ENCODE peak calls at places on chromosomes 16 and 17, in eight cellular contexts. B is mammary epithelial cell, R is fibroblast of lung, V is HCT116, I is IMR-90, Y is K562, C is endodermal cell, N is keratinocyte. L is an unnamed sample.

GRCh38 chr16:3576211-3576610 is 992 bp downstream of the NLRC3 start:
- DNase-seq in R (no peak), Y (no peak), B (no peak), V (no peak), N (no peak), C (no peak), I (no peak), L (peak; percentile 66)

GRCh38 chr16:87463722-87464690 is 28.8 kb downstream of the ZCCHC14 start:
- DNase-seq in I (peak; percentile 89), Y (no peak), B (no peak), R (no peak), C (no peak), N (no peak), V (no peak), L (no peak)

GRCh38 chr17:65463242-65463641 is 98.2 kb downstream of the AXIN2 start:
- DNase-seq in B (peak; percentile 67), I (peak; percentile 7), Y (no peak), R (peak; percentile 94), C (no peak), V (no peak), N (no peak), L (peak; percentile 78)

GRCh38 chr17:32878211-32878610 is 1.3 kb upstream of the MYO1D start:
- DNase-seq in Y (no peak), R (peak; percentile 39), I (peak; percentile 32), B (peak; percentile 37), C (no peak), V (no peak), N (no peak), L (no peak)

GRCh38 chr17:14622622-14623101 is 321.8 kb downstream of the HS3ST3B1 start:
- DNase-seq in Y (no peak), C (no peak), V (no peak), B (peak; percentile 69), I (no peak), N (peak; percentile 15), R (no peak), L (no peak)

GRCh38 chr17:58666858-58667267 is 25.0 kb downstream of the TEX14 start:
- DNase-seq in C (no peak), B (no peak), Y (peak; percentile 76), I (peak; percentile 79), V (peak; percentile 81), N (no peak), R (peak; percentile 87), L (peak; percentile 84)

GRCh38 chr16:82175627-82176026 is 5.6 kb upstream of the MPHOSPH6 start:
- DNase-seq in N (no peak), B (no peak), C (no peak), R (no peak), I (no peak), Y (no peak), V (no peak), L (no peak)

GRCh38 chr17:37824534-37825485 is 80.0 kb upstream of the HNF1B start:
- DNase-seq in R (peak; percentile 62), I (peak; percentile 90), B (peak; percentile 92), V (no peak), C (peak; percentile 94), Y (no peak), N (peak; percentile 89), L (peak; percentile 75)

GRCh38 chr17:81406117-81406953 is 11.1 kb downstream of the BAHCC1 start:
- DNase-seq in R (no peak), V (no peak), N (no peak), B (no peak), C (no peak), I (no peak), Y (no peak), L (no peak)

GRCh38 chr17:81409190-81409935 is 14.1 kb downstream of the BAHCC1 start:
- DNase-seq in V (no peak), I (no peak), Y (peak; percentile 71), R (no peak), N (no peak), C (peak; percentile 86), B (no peak), L (no peak)

GRCh38 chr17:81405382-81406005 is 10.2 kb downstream of the BAHCC1 start:
- DNase-seq in R (peak; percentile 79), B (no peak), Y (no peak), C (no peak), V (no peak), N (no peak), I (no peak), L (peak; percentile 93)

GRCh38 chr17:81410852-81411251 is 15.6 kb downstream of the BAHCC1 start:
- DNase-seq in C (no peak), R (no peak), Y (no peak), B (no peak), I (no peak), N (no peak), V (no peak), L (no peak)

DNA sequence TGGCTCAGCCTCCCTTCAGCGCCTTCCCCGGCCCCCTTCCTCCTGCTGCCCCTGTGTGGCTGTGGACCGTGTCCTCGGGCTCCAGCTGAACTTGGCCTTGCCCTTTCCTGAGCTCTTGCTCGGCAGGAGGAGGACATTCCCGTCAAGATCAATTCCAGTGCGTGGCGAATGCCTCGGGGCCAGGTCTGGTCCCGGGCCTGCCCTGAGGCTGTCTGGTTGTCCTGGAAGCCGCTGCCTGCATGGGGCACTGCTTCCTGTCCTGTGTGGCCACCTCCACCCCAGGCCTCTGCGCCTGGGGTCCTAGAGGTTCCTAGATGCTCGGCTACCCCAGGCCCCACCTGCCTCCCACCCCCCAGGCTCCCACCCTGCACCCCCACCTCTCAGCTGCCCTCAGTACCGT is 12.8 kb downstream of the BAHCC1 start:
- DNase-seq in C (no peak), I (no peak), Y (no peak), N (no peak), V (no peak), B (no peak), R (no peak), L (no peak)
- H3K4me1 ChIP-seq in C (no peaks in the 10 kb centered on the region), I (peaks cover 26% of the 10 kb centered on the region), Y (peaks cover 25% of the 10 kb centered on the region), N (peaks cover 29% of the 10 kb centered on the region), V (peaks cover 9% of the 10 kb centered on the region), B (peaks cover 9% of the 10 kb centered on the region), R (peaks cover 23% of the 10 kb centered on the region), L (peaks cover 19% of the 10 kb centered on the region)

GRCh38 chr17:41844971-41845370 is 7.3 kb downstream of the KLHL10 start:
- DNase-seq in I (peak; percentile 35), V (no peak), R (no peak), Y (no peak), B (no peak), N (no peak), C (no peak), L (no peak)

GRCh38 chr17:41848788-41849187 is 11.2 kb downstream of the KLHL10 start:
- DNase-seq in R (peak; percentile 46), C (no peak), V (no peak), Y (no peak), B (no peak), I (peak; percentile 66), N (no peak), L (no peak)

DNA sequence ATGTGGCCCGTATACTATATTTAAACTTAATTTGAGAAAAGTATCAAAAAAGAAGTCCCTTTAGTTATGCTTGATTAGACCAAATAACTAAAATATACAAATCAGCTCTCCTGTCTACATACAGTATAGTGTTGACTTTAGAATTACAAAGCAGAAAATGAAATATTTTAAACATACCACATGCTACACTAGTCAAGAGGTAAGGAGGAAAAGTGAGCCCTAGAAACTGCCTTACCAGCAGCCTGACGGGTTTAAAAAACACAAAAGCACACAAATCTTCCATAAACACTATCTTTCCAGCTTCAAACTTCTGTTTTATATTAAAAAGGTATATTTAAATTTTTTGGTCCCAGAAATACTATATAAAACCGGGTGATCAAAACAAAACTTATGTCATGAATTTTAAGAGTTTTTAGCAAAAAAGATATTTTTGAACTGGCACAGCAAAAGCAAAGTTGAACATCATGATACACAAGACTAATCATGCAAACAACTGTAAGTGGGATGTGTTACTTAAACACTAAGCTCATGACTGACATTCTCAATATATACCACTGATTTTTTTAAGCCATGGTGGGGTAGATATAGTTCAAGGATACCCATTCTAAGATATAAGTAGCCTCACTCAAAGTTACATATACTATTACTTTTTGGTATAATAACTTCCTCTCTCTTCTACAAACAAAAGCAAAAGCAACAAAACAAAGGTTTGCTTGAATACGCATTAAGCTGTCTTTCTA is 11.8 kb downstream of the KLHL10 start:
- DNase-seq in B (no peak), I (no peak), C (no peak), Y (no peak), N (no peak), V (no peak), R (no peak), L (no peak)
- H3K9ac ChIP-seq in B (no peak overlapping the region), I (no peak overlapping the region), C (no peak overlapping the region), Y (no peak overlapping the region), N (no peak overlapping the region), V (no peak overlapping the region), R (no peak overlapping the region), L (no peak overlapping the region)

GRCh38 chr17:80191720-80192265 is 22.0 kb downstream of the CARD14 start:
- DNase-seq in I (no peak), V (no peak), N (no peak), B (no peak), R (no peak), C (no peak), Y (no peak), L (no peak)

GRCh38 chr17:80191192-80191591 is 21.4 kb downstream of the CARD14 start:
- DNase-seq in N (no peak), B (no peak), R (no peak), I (no peak), Y (no peak), V (no peak), C (peak; percentile 82), L (no peak)

GRCh38 chr17:80189611-80190010 is 19.8 kb downstream of the CARD14 start:
- DNase-seq in Y (no peak), V (no peak), N (no peak), I (no peak), B (no peak), R (no peak), C (no peak), L (no peak)

GRCh38 chr17:80190716-80191115 is 20.9 kb downstream of the CARD14 start:
- DNase-seq in I (no peak), R (no peak), Y (no peak), C (no peak), N (no peak), B (no peak), V (no peak), L (no peak)

DNA sequence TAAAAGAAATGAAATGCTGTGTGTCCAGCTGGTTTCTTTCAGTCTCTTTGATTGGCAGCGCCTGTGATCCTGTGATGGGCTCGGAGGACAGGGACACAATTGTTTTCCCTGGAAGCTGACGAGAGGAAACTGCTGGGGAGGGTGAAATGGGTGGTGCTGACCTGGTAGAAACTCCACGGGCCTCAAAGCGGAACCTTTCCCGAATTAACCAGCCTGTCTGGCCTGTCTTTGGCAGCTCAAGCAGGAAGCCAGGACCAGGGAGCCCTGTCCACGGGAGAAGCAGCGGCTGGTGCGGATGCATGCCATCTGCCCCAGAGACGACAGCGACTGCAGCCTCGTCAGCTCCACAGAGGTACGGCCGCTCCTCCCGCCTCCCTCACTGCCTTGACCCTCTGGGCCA is 22.4 kb downstream of the CARD14 start:
- DNase-seq in V (no peak), Y (no peak), I (no peak), C (no peak), N (no peak), B (peak; percentile 20), R (no peak), L (no peak)
- H3K4me1 ChIP-seq in V (peaks cover 10% of the 10 kb centered on the region), Y (no peaks in the 10 kb centered on the region), I (peaks cover 6% of the 10 kb centered on the region), C (no peaks in the 10 kb centered on the region), N (peaks cover 26% of the 10 kb centered on the region), B (peaks cover 14% of the 10 kb centered on the region), R (no peaks in the 10 kb centered on the region), L (peaks cover 7% of the 10 kb centered on the region)

DNA sequence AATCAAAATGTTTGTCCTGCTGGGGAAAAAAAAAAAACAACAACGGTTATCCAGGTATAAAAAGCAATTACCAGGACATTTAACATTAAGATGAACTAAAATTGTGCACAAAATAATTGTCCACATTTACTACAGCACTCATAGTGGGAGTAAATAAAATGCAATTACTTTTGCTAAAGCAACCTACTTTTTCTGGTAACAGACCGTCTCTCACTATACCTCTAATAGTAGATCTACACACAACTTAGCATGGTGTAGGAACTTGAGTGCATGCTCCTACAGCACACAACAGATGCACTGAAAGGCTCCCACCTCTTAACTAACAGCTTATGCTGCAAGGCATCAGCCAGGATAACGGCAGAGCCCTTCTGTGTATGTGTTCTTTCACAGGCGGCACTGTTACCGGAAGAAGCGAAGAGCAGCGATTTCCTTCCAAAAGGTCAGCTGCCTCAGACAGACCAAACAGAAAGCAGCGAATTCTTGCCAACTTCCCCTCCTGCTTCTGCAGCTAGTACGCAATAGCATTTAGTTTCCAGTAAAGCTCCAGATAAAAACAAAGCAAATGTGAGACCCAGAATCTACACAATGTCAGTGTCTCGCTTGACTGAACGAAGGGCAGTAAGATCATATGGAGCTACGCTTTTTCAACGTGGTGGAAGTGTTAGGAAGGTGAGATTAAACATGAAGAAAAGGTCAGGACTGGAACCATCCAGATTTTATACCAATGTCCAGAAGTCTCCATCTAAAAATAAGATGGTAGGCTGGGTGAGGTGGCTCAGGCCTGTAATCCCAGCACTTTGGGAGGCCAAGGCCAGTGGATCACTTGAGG is 27.6 kb downstream of the STAT5B start:
- DNase-seq in R (peak; percentile 97), N (no peak), B (no peak), V (no peak), I (peak; percentile 93), C (no peak), Y (no peak), L (peak; percentile 82)
- H3K9ac ChIP-seq in R (peak overlapping the region; percentile 0), N (no peak overlapping the region), B (no peak overlapping the region), V (no peak overlapping the region), I (peak overlapping the region; percentile 51), C (no peak overlapping the region), Y (no peak overlapping the region), L (peak overlapping the region; percentile 38)

L was measured in kidney.